ENCODE peak calls at places on chromosomes 2 and 18, in eight cellular contexts. Z is HCT116, R is HepG2, J is endothelial cell of umbilical vein, B is SK-N-SH, G is H1, T is GM12878, F is K562. X is an unnamed sample.

GRCh38 chr2:201813996-201814845 is 7.9 kb downstream of the CDK15 start:
- DNase-seq in Z (no peak), R (no peak), J (no peak), B (peak; percentile 41), G (no peak), T (no peak), F (no peak), X (no peak)

GRCh38 chr2:150169230-150169629 is 318.2 kb downstream of the RND3 start:
- DNase-seq in Z (no peak), R (no peak), J (no peak), B (no peak), G (no peak), T (no peak), F (no peak), X (no peak)

GRCh38 chr2:168518555-168519066 is 62.5 kb downstream of the CERS6 start:
- DNase-seq in Z (no peak), R (no peak), J (no peak), B (no peak), G (peak; percentile 47), T (no peak), F (no peak), X (no peak)

GRCh38 chr2:19717446-19717845 is 184.3 kb downstream of the TTC32 start:
- DNase-seq in Z (no peak), R (no peak), J (no peak), B (no peak), G (no peak), T (no peak), F (no peak), X (no peak)

GRCh38 chr2:126655500-126656310 is at the start of gene GYPC:
- DNase-seq in Z (no peak), R (no peak), J (no peak), B (no peak), G (peak; percentile 76), T (no peak), F (peak; percentile 86), X (no peak)

GRCh38 chr18:9362869-9363268 is 28.3 kb downstream of the TWSG1 start:
- DNase-seq in Z (no peak), R (no peak), J (no peak), B (no peak), G (no peak), T (no peak), F (no peak), X (no peak)

GRCh38 chr18:7572837-7573236 is 5.7 kb downstream of the PTPRM start:
- DNase-seq in Z (no peak), R (no peak), J (peak; percentile 42), B (no peak), G (no peak), T (peak; percentile 23), F (no peak), X (no peak)

GRCh38 chr2:222671259-222672067 is at the start of gene MOGAT1:
- DNase-seq in Z (no peak), R (peak; percentile 71), J (no peak), B (peak; percentile 96), G (peak; percentile 86), T (no peak), F (no peak), X (no peak)

GRCh38 chr18:25737710-25738251 is 352.6 kb downstream of the SS18 start:
- DNase-seq in Z (peak; percentile 6), R (peak; percentile 18), J (peak; percentile 7), B (no peak), G (no peak), T (no peak), F (no peak), X (no peak)

GRCh38 chr2:96267159-96267971 is 1.3 kb downstream of the CIAO1 start:
- DNase-seq in Z (peak; percentile 39), R (peak; percentile 73), J (peak; percentile 23), B (peak; percentile 63), G (peak; percentile 52), T (no peak), F (peak; percentile 49), X (no peak)

GRCh38 chr2:145591109-145591809 is 1071.3 kb upstream of the ZEB2 start:
- DNase-seq in Z (no peak), R (no peak), J (peak; percentile 47), B (no peak), G (no peak), T (no peak), F (no peak), X (no peak)

GRCh38 chr2:105712166-105712915 is 32.4 kb upstream of the NCK2 start:
- DNase-seq in Z (no peak), R (peak; percentile 41), J (no peak), B (no peak), G (no peak), T (no peak), F (no peak), X (no peak)

GRCh38 chr2:165185633-165186032 is 18.2 kb downstream of the SCN3A start:
- DNase-seq in Z (no peak), R (no peak), J (no peak), B (no peak), G (no peak), T (no peak), F (no peak), X (no peak)

DNA sequence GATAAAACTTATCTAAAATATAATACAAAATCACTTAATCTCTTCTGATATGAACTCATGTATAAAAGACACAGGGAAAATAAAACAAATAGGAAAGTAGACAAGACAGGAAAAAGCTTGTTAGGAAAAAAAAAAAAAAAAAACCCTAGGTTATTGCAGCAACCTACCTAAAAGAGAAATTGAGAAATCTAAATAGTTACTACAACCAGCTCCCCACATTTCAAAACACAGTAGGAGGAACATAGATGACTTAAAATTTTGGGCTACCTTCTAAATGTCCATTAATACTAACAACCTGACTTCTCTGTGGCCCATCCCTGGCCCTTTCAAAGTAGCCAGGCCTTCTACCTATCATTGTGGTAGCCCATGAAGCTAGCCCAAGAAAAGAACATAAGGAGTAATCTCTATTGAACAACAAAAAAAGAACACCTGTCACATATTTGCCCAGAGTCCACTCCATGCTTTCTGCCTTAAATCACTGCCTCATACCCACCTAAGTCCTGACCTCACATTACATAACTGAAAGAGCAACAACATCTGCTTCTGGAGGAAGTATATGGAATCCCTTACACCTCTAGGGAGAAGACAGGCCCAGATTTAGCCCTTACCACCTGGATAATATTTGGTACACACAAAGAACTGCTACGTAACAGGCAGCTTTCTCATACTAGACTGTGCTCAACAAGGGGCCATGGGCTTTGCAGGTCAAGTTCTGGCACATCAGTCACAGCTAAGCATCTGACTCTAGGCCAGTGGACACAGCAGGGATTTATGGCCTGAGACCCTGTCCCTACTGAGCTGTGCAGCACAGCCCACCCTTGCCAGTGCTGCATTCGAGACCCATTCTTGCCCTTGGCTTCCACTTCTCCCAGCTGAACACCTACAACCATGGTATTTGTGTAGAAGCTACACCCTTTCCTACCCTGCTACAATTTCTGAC is 8.5 kb downstream of the SUCLG1 start:
- DNase-seq in Z (no peak), R (no peak), J (no peak), B (no peak), G (no peak), T (no peak), F (no peak), X (no peak)
- H3K9ac ChIP-seq in Z (no peak overlapping the region), R (no peak overlapping the region), J (no peak overlapping the region), B (no peak overlapping the region), G (no peak overlapping the region), T (no peak overlapping the region), F (no peak overlapping the region), X (no peak overlapping the region)

GRCh38 chr2:28134262-28134812 is 243.8 kb downstream of the BABAM2 start:
- DNase-seq in Z (no peak), R (no peak), J (no peak), B (no peak), G (no peak), T (no peak), F (no peak), X (no peak)
- TF ChIP-seq POLR2AphosphoS5 in Z (no peak), R (no peak), J (no peak), B (no peak), G (no peak), T (no peak), F (no peak), X (no peak)

DNA sequence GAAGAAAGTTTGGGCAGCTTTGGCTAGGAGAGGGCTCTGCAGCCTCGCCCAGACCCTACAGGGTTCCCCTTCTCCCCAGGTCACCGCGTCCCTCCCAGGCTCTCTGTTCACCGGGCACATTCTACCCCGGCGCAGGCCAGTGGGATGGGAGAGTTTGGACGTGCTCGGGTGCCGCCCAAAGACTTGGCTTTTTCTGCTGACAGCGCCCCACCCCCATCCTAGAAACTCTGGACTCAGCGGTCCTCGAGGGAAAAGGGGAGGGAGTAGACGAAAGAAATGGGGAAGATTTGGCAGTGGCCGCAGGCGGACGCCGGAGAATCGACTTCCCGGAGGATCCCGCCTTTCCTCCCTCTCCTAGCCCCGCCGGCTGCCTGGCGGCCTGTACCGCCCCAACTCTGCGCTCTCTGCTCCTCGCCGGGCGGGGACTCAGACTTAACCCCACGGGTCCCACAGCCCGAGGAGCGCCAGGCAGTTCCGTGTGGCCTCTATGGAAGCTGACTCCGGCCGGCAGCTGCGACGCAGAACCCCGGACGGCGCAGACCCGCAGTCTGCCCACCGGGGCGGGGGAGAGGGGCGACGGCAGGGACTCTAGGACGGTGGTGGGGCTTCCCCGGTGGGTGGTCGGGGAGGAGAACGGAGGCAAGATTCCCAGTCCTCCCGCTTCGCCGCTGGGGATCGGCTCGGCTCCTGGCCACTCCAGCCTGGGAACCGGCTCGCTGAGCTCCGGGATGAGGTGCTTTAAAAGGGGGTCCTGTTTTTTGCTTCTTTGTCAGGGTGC is 865 bp upstream of the SIX2 start:
- DNase-seq in Z (no peak), R (no peak), J (peak; percentile 37), B (peak; percentile 85), G (peak; percentile 88), T (no peak), F (no peak), X (no peak)
- H3K9ac ChIP-seq in Z (peak overlapping the region; percentile 46), R (no peak overlapping the region), J (peak overlapping the region; percentile 13), B (peak overlapping the region; percentile 57), G (no peak overlapping the region), T (no peak overlapping the region), F (no peak overlapping the region), X (no peak overlapping the region)

GRCh38 chr2:211258646-211259335 is 702.4 kb downstream of the CPS1 start:
- DNase-seq in Z (no peak), R (no peak), J (no peak), B (no peak), G (no peak), T (no peak), F (no peak), X (peak; percentile 82)

GRCh38 chr2:211259831-211260476 is 703.6 kb downstream of the CPS1 start:
- DNase-seq in Z (no peak), R (no peak), J (no peak), B (no peak), G (no peak), T (no peak), F (no peak), X (peak; percentile 99)
- TF ChIP-seq POLR2AphosphoS5 in Z (no peak), R (no peak), J (no peak), B (no peak), G (no peak), T (no peak), F (no peak), X (peak; percentile 77)

DNA sequence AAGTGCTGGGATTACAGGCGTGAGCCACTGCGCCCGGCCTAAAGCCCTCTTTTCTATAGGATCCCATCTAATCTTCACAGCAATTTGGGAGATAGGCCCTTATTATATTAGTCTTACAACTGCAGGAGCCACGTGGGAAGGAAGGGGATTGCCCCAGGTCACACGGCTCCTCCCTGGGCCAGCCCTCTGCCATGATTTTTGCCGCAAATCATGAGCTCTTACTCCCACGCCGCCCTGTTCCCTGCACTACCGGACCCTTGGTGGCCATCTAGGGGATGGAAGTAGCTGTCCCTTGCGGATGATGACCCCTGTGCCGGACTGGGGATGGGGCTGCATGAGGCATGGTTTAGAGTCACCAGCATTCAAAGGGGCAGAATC is 28.4 kb upstream of the PTMA start:
- DNase-seq in Z (no peak), R (no peak), J (no peak), B (no peak), G (no peak), T (no peak), F (no peak), X (no peak)
- H3K9ac ChIP-seq in Z (peak overlapping the region; percentile 98), R (peak overlapping the region; percentile 90), J (no peak overlapping the region), B (no peak overlapping the region), G (no peak overlapping the region), T (peak overlapping the region; percentile 93), F (no peak overlapping the region), X (no peak overlapping the region)